ENCODE peak calls at places on chromosomes 6 and 20, in seven cellular contexts. P, G, Y, Z, N, U and M are unnamed samples.

GRCh38 chr6:90025418-90026089 is 131.3 kb downstream of the GJA10 start:
- DNase-seq in P (peak; percentile 56), G (no peak), Y (no peak), Z (peak; percentile 45), N (no peak), U (peak; percentile 81), M (no peak)

GRCh38 chr6:169930799-169931198 is 179.4 kb downstream of the ERMARD start:
- DNase-seq in P (no peak), G (no peak), Y (no peak), Z (no peak), N (no peak), U (peak; percentile 2), M (no peak)

GRCh38 chr6:160756871-160757270 is 54.8 kb downstream of the PLG start:
- DNase-seq in P (no peak), G (no peak), Y (no peak), Z (no peak), N (no peak), U (no peak), M (no peak)

GRCh38 chr20:59382326-59382725 is 81.9 kb downstream of the EDN3 start:
- DNase-seq in P (no peak), G (no peak), Y (no peak), Z (no peak), N (no peak), U (no peak), M (no peak)

GRCh38 chr6:110491644-110492317 is 15.4 kb upstream of the SLC22A16 start:
- DNase-seq in P (peak; percentile 35), G (no peak), Y (no peak), Z (no peak), N (no peak), U (peak; percentile 86), M (no peak)

GRCh38 chr6:144646066-144646800 is 361.1 kb downstream of the UTRN start:
- DNase-seq in P (no peak), G (no peak), Y (no peak), Z (no peak), N (no peak), U (no peak), M (no peak)

GRCh38 chr6:43636312-43636667 is 650 bp downstream of the MAD2L1BP start:
- DNase-seq in P (no peak), G (no peak), Y (no peak), Z (no peak), N (no peak), U (peak; percentile 39), M (no peak)

GRCh38 chr6:87922947-87923330 is 124.7 kb upstream of the SPACA1 start:
- DNase-seq in P (no peak), G (no peak), Y (no peak), Z (no peak), N (peak; percentile 79), U (no peak), M (peak; percentile 36)

GRCh38 chr6:133396225-133396624 is 155.1 kb downstream of the EYA4 start:
- DNase-seq in P (no peak), G (no peak), Y (no peak), Z (no peak), N (no peak), U (peak; percentile 50), M (no peak)

GRCh38 chr6:52976591-52977035 is 18.5 kb downstream of the GSTA4 start:
- DNase-seq in P (no peak), G (no peak), Y (no peak), Z (peak; percentile 86), N (no peak), U (no peak), M (no peak)

GRCh38 chr6:127857051-127857637 is 43.7 kb downstream of the THEMIS start:
- DNase-seq in P (no peak), G (no peak), Y (no peak), Z (no peak), N (no peak), U (no peak), M (no peak)

GRCh38 chr6:38326837-38327236 is 312.9 kb downstream of the BTBD9 start:
- DNase-seq in P (no peak), G (no peak), Y (no peak), Z (no peak), N (no peak), U (no peak), M (no peak)

GRCh38 chr6:168370310-168370991 is 50.9 kb upstream of the DACT2 start:
- DNase-seq in P (peak; percentile 84), G (no peak), Y (no peak), Z (no peak), N (peak; percentile 38), U (peak; percentile 41), M (peak; percentile 92)

GRCh38 chr6:45031601-45032000 is 296.5 kb upstream of the RUNX2 start:
- DNase-seq in P (no peak), G (no peak), Y (no peak), Z (no peak), N (no peak), U (peak; percentile 7), M (no peak)

GRCh38 chr6:16717275-16717942 is 43.9 kb downstream of the ATXN1 start:
- DNase-seq in P (no peak), G (no peak), Y (no peak), Z (no peak), N (no peak), U (no peak), M (no peak)

GRCh38 chr20:59632426-59633113 is 28.2 kb downstream of the PHACTR3 start:
- DNase-seq in P (no peak), G (no peak), Y (no peak), Z (peak; percentile 60), N (no peak), U (no peak), M (no peak)

GRCh38 chr20:57075181-57075580 is 191.3 kb downstream of the BMP7 start:
- DNase-seq in P (no peak), G (no peak), Y (no peak), Z (no peak), N (no peak), U (no peak), M (no peak)

GRCh38 chr6:158399040-158399700 is 86.9 kb downstream of the TULP4 start:
- DNase-seq in P (no peak), G (no peak), Y (no peak), Z (peak; percentile 50), N (no peak), U (no peak), M (no peak)

GRCh38 chr20:35355372-35355771 is 56.4 kb downstream of the UQCC1 start:
- DNase-seq in P (no peak), G (no peak), Y (no peak), Z (no peak), N (no peak), U (peak; percentile 67), M (no peak)

GRCh38 chr20:46642265-46642942 is 8.9 kb downstream of the SLC13A3 start:
- DNase-seq in P (no peak), G (no peak), Y (no peak), Z (no peak), N (no peak), U (no peak), M (peak; percentile 80)

GRCh38 chr20:43843096-43843964 is 71.3 kb upstream of the TOX2 start:
- DNase-seq in P (no peak), G (no peak), Y (no peak), Z (no peak), N (no peak), U (peak; percentile 79), M (no peak)

GRCh38 chr6:137647762-137648412 is 153.7 kb upstream of the OLIG3 start:
- DNase-seq in P (no peak), G (no peak), Y (no peak), Z (no peak), N (no peak), U (no peak), M (no peak)

GRCh38 chr6:11218827-11219826 is 13.3 kb downstream of the NEDD9 start:
- DNase-seq in P (peak; percentile 62), G (no peak), Y (no peak), Z (no peak), N (no peak), U (no peak), M (no peak)

GRCh38 chr20:57397004-57397692 is 6.0 kb downstream of the RBM38 start:
- DNase-seq in P (no peak), G (no peak), Y (no peak), Z (no peak), N (no peak), U (no peak), M (no peak)

GRCh38 chr20:12838261-12838866 is 170.4 kb upstream of the SPTLC3 start:
- DNase-seq in P (no peak), G (no peak), Y (no peak), Z (no peak), N (no peak), U (no peak), M (no peak)
- TF ChIP-seq CTCF in P (no peak), G (no peak), Y (no peak), Z (no peak), N (no peak), U (peak; percentile 21), M (peak; percentile 49)

DNA sequence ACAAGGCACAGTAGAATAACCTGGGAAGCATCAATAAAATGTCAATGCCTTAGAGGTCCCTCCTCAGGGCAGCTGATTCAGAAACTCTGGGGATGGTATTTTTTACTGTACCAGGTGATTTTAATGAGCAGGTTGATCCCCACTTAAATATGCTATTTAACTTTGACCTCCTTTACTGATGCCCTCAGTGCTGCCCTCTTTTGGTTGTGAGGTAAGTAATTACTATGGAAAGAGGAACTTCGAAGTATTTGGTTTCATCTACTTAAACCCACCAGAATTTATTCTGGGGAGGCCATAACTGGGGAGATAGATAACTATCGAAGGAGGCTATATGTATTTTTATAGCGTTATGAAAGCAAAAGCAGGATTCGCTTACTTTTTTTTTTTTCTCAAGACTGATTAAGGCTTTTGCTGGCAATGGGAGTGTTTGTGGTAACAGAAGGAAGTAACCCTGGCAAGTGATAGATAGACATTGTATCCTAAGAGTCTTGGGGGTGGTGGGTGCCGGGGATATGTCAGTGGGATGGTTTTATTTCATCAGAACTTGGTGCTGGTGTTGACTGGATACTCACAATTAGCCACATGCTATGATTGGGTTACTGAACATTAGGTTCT is 168.9 kb upstream of the CENPW start:
- DNase-seq in P (no peak), G (no peak), Y (no peak), Z (peak; percentile 21), N (no peak), U (peak; percentile 56), M (no peak)
- TF ChIP-seq CTCF in P (no peak), G (peak; percentile 12), Y (no peak), Z (no peak), N (peak; percentile 55), U (peak; percentile 59), M (peak; percentile 70)

DNA sequence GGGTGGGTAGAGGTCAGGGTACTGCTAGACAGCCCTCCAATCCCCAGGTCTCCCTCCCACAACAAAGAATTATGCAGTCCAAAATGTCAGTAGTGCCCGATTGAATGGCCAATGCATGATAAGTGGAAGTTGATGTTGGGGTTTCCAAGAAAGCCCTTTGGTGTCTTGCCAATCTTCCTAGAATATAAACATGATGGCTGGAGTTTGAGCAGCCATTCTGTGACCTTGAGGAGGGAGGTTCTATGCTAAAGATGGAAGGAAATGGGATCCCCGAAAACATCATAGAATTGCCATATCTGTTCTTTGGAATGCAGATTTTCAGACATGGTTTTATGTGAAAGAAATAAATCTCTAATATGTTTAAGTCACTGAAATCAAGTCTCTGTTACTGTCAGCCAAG is 32.9 kb upstream of the PTPN1 start:
- DNase-seq in P (no peak), G (no peak), Y (no peak), Z (no peak), N (no peak), U (no peak), M (no peak)
- TF ChIP-seq CTCF in P (no peak), G (no peak), Y (no peak), Z (no peak), N (no peak), U (no peak), M (no peak)

DNA sequence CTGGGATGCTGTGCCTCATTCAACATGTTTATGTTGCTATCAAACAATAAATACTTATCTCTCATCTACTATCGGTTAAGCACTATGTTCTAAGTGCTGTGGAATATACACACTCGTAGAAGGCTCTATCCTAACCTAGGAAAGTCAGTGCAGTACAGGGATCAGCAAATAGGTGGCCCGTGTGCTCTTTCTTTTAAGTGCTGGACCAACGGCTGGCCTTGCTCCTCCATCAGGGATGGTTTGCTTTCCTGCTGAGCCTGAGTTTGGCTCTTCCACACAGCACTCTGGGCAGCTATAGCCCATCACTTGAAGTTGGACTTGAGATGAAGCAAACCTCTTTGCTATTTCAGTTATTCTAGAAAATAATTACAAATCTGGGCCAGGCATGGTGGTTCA is 66.9 kb upstream of the KCNK16 start:
- DNase-seq in P (no peak), G (no peak), Y (no peak), Z (peak; percentile 60), N (no peak), U (peak; percentile 58), M (no peak)
- TF ChIP-seq CTCF in P (peak; percentile 14), G (no peak), Y (no peak), Z (no peak), N (no peak), U (peak; percentile 60), M (no peak)